ENCODE peak calls at places on chromosomes 4 and X, in five cellular contexts. T, P, W, H and C are unnamed samples.
A peak's percentile ranks its signal among the peaks of the same experiment; 100 is the strongest.

GRCh38 chrX:153818571-153819397 is 11.6 kb downstream of the PDZD4 start:
- DNase-seq in T (no peak), P (peak; percentile 84), W (no peak), H (peak; percentile 56), C (no peak)

GRCh38 chr4:182449186-182449880 is 206.1 kb downstream of the TENM3 start:
- DNase-seq in T (no peak), P (peak; percentile 5), W (no peak), H (no peak), C (peak; percentile 48)

GRCh38 chr4:178165251-178165650 is 723.0 kb upstream of the AGA start:
- DNase-seq in T (no peak), P (no peak), W (no peak), H (no peak), C (no peak)

GRCh38 chr4:165765053-165765452 is 108.0 kb upstream of the TLL1 start:
- DNase-seq in T (no peak), P (no peak), W (no peak), H (no peak), C (peak; percentile 15)

GRCh38 chr4:185576918-185577591 is 41.7 kb upstream of the PDLIM3 start:
- DNase-seq in T (no peak), P (no peak), W (no peak), H (no peak), C (no peak)

GRCh38 chr4:88803600-88804096 is 106.0 kb upstream of the NAP1L5 start:
- DNase-seq in T (no peak), P (no peak), W (no peak), H (peak; percentile 67), C (peak; percentile 96)

GRCh38 chr4:183139972-183140570 is 41.0 kb downstream of the WWC2 start:
- DNase-seq in T (no peak), P (no peak), W (no peak), H (no peak), C (no peak)

GRCh38 chr4:1291996-1292702 is 2.5 kb downstream of the MAEA start:
- DNase-seq in T (no peak), P (no peak), W (no peak), H (no peak), C (no peak)

GRCh38 chr4:28702571-28702970 is 1841.9 kb downstream of the STIM2 start:
- DNase-seq in T (no peak), P (no peak), W (no peak), H (no peak), C (peak; percentile 17)

GRCh38 chr4:3760833-3761232 is 5.4 kb upstream of the ADRA2C start:
- DNase-seq in T (no peak), P (no peak), W (no peak), H (no peak), C (no peak)

GRCh38 chrX:19697416-19697815 is 182.1 kb upstream of the MAP3K15 start:
- DNase-seq in T (no peak), P (no peak), W (no peak), H (no peak), C (no peak)

GRCh38 chr4:105990933-105991332 is 95.7 kb downstream of the NPNT start:
- DNase-seq in T (peak; percentile 70), P (no peak), W (peak; percentile 41), H (peak; percentile 47), C (peak; percentile 84)

GRCh38 chr4:122764808-122765189 is 32.3 kb downstream of the BBS12 start:
- DNase-seq in T (no peak), P (no peak), W (no peak), H (no peak), C (peak; percentile 90)

GRCh38 chrX:134251241-134251640 is 14.3 kb downstream of the CCDC160 start:
- DNase-seq in T (no peak), P (no peak), W (no peak), H (no peak), C (no peak)

GRCh38 chr4:183611210-183611830 is 47.7 kb downstream of the RWDD4 start:
- DNase-seq in T (no peak), P (no peak), W (no peak), H (no peak), C (no peak)

GRCh38 chr4:26873391-26874026 is 12.9 kb downstream of the STIM2 start:
- DNase-seq in T (peak; percentile 14), P (no peak), W (no peak), H (peak; percentile 74), C (no peak)

GRCh38 chr4:82201303-82201702 is 172.5 kb downstream of the HNRNPD start:
- DNase-seq in T (no peak), P (no peak), W (no peak), H (no peak), C (peak; percentile 6)

GRCh38 chr4:121666091-121666679 is 30.6 kb downstream of the ANXA5 start:
- DNase-seq in T (no peak), P (no peak), W (no peak), H (no peak), C (no peak)

GRCh38 chrX:384861-385260 is 1.8 kb downstream of the PPP2R3B start:
- DNase-seq in T (no peak), P (no peak), W (no peak), H (no peak), C (no peak)

GRCh38 chr4:73451404-73451803 is 15.4 kb downstream of the AFP start:
- DNase-seq in T (no peak), P (no peak), W (no peak), H (no peak), C (peak; percentile 86)

GRCh38 chr4:154152546-154152945 is 339.1 kb downstream of the DCHS2 start:
- DNase-seq in T (no peak), P (no peak), W (no peak), H (no peak), C (no peak)

GRCh38 chr4:108762559-108763225 is at the start of gene ETNPPL:
- DNase-seq in T (no peak), P (no peak), W (no peak), H (peak; percentile 50), C (no peak)
- TF ChIP-seq CTCF in T (no peak), P (no peak), W (no peak), H (no peak), C (no peak)

DNA sequence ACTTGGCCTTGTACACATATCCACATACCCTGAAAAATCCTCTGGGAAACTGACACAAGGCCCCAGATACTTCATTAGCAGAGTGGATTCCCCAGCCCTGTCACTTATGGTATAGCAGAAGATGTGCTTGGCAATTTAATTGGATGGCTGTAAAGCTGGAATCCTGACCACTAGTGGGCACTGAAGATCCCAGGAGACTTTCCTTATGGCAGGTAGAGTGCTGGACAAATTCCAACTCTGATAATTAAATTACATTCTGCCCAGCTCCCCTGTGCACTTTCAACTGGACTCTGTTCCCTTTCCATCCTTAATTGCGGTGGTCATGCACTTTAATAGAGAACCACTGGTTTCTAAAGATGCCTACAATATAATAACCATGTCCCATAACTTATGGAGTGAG is 119.8 kb downstream of the DCK start:
- DNase-seq in T (no peak), P (peak; percentile 22), W (no peak), H (peak; percentile 76), C (no peak)
- TF ChIP-seq CTCF in T (no peak), P (peak; percentile 39), W (no peak), H (peak; percentile 72), C (peak; percentile 32)

GRCh38 chr4:243407-243806 is 61.9 kb downstream of the ZNF732 start:
- DNase-seq in T (no peak), P (no peak), W (no peak), H (no peak), C (no peak)

GRCh38 chr4:244471-244870 is 60.8 kb downstream of the ZNF732 start:
- DNase-seq in T (no peak), P (peak; percentile 19), W (no peak), H (peak; percentile 74), C (peak; percentile 21)

GRCh38 chr4:242121-242848 is 63.0 kb downstream of the ZNF732 start:
- DNase-seq in T (no peak), P (peak; percentile 54), W (no peak), H (peak; percentile 86), C (peak; percentile 74)
- TF ChIP-seq CTCF in T (peak; percentile 81), P (peak; percentile 76), W (peak; percentile 78), H (peak; percentile 94), C (peak; percentile 65)

GRCh38 chr4:138182838-138183426 is 59.2 kb downstream of the SLC7A11 start:
- DNase-seq in T (no peak), P (peak; percentile 7), W (no peak), H (no peak), C (peak; percentile 91)
- TF ChIP-seq CTCF in T (peak; percentile 71), P (peak; percentile 6), W (peak; percentile 58), H (peak; percentile 73), C (peak; percentile 62)

DNA sequence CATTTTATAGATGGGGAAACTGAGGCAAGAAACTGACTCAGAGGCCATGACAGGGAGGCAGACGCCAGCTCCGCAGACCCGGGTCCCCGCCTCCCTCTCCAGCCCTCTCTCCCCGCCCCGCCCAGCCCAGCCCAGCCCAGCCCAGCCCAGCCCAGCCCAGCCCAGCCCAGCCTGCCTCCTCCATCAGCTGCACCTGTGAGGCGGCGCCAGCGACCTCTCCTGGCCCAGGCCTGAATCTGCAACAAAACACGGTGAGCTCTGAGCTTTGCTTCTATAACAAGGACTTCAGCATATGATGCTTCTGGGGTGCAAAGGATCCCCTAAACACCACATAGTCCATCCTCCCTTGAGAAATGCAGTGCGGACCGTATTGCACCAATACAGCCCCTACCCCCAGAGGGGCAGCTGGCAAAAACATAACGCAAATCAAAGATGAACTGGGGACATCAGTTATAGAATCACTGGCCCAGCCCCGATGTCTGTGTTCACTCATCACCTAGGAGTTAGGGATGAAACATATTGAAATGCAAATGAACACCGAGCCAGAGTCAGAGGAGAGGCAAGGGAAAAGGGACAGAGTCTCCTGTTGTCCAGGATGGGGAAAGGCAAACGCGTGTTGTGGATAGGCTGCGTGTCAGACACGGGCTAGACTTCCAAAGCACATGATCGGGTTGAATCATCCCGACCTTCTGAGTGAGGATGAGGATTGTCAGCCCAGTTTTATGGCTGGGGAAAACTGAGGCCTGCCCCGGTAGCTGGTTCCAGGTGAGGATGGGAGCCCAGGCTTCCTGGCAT is 216.1 kb upstream of the PSAPL1 start:
- DNase-seq in T (no peak), P (peak; percentile 65), W (no peak), H (no peak), C (peak; percentile 39)
- TF ChIP-seq CTCF in T (no peak), P (peak; percentile 63), W (no peak), H (no peak), C (peak; percentile 33)

GRCh38 chr4:79160962-79161361 is 164.9 kb downstream of the NAA11 start:
- DNase-seq in T (no peak), P (no peak), W (no peak), H (no peak), C (no peak)
- TF ChIP-seq CTCF in T (no peak), P (no peak), W (no peak), H (no peak), C (no peak)

GRCh38 chrX:16212436-16212835 is 45.2 kb downstream of the MAGEB17 start:
- DNase-seq in T (no peak), P (peak; percentile 7), W (no peak), H (no peak), C (peak; percentile 40)
- TF ChIP-seq CTCF in T (no peak), P (peak; percentile 48), W (no peak), H (peak; percentile 33), C (peak; percentile 59)